ENCODE peak calls at places on chromosome 3, in eight cellular contexts. J, V, C, E, W, A, F and P are unnamed samples.

GRCh38 chr3:126146525-126147146 is 33.8 kb downstream of the ALDH1L1 start:
- DNase-seq in J (no peak), V (peak), C (no peak), E (peak), W (no peak), A (no peak), F (no peak), P (no peak)

GRCh38 chr3:71011565-71012287 is 571.8 kb downstream of the FOXP1 start:
- DNase-seq in J (no peak), V (no peak), C (no peak), E (no peak), W (no peak), A (peak), F (no peak), P (no peak)

GRCh38 chr3:45026038-45026437 is at the start of gene CLEC3B:
- DNase-seq in J (no peak), V (peak), C (no peak), E (peak), W (peak), A (peak), F (peak), P (no peak)

GRCh38 chr3:131714585-131715220 is 211.9 kb upstream of the MRPL3 start:
- DNase-seq in J (no peak), V (no peak), C (no peak), E (no peak), W (no peak), A (no peak), F (no peak), P (no peak)

GRCh38 chr3:61564405-61565059 is 3.2 kb downstream of the PTPRG start:
- DNase-seq in J (no peak), V (peak), C (peak), E (peak), W (peak), A (peak), F (peak), P (no peak)

GRCh38 chr3:168061332-168061996 is 34.3 kb downstream of the GOLIM4 start:
- DNase-seq in J (no peak), V (no peak), C (no peak), E (no peak), W (no peak), A (no peak), F (no peak), P (no peak)

GRCh38 chr3:155643581-155644165 is 101.2 kb downstream of the PLCH1 start:
- DNase-seq in J (no peak), V (no peak), C (no peak), E (no peak), W (no peak), A (no peak), F (no peak), P (no peak)

GRCh38 chr3:96213393-96213792 is 601.0 kb upstream of the EPHA6 start:
- DNase-seq in J (no peak), V (no peak), C (no peak), E (no peak), W (no peak), A (no peak), F (no peak), P (no peak)

GRCh38 chr3:66297260-66297863 is 76.6 kb downstream of the SLC25A26 start:
- DNase-seq in J (no peak), V (no peak), C (no peak), E (no peak), W (no peak), A (peak), F (no peak), P (no peak)

GRCh38 chr3:5324780-5325179 is 137.3 kb downstream of the EDEM1 start:
- DNase-seq in J (no peak), V (no peak), C (no peak), E (no peak), W (no peak), A (no peak), F (no peak), P (no peak)

GRCh38 chr3:114320251-114320650 is 26.4 kb downstream of the TIGIT start:
- DNase-seq in J (no peak), V (no peak), C (no peak), E (no peak), W (no peak), A (no peak), F (no peak), P (no peak)

GRCh38 chr3:106963446-106963845 is 413.8 kb upstream of the CCDC54 start:
- DNase-seq in J (no peak), V (no peak), C (no peak), E (no peak), W (no peak), A (peak), F (no peak), P (no peak)

GRCh38 chr3:55074861-55075260 is 147.0 kb upstream of the LRTM1 start:
- DNase-seq in J (no peak), V (no peak), C (no peak), E (no peak), W (no peak), A (peak), F (no peak), P (no peak)

GRCh38 chr3:187296058-187296457 is 4.5 kb upstream of the MASP1 start:
- DNase-seq in J (no peak), V (no peak), C (no peak), E (no peak), W (no peak), A (no peak), F (no peak), P (no peak)

GRCh38 chr3:84547207-84547606 is 411.6 kb upstream of the CADM2 start:
- DNase-seq in J (no peak), V (no peak), C (no peak), E (no peak), W (no peak), A (no peak), F (no peak), P (no peak)

GRCh38 chr3:56693750-56694149 is 10.7 kb upstream of the TASOR start:
- DNase-seq in J (no peak), V (no peak), C (no peak), E (no peak), W (no peak), A (no peak), F (no peak), P (no peak)

GRCh38 chr3:69212411-69213160 is 90.2 kb upstream of the LMOD3 start:
- DNase-seq in J (no peak), V (no peak), C (no peak), E (no peak), W (no peak), A (peak), F (no peak), P (no peak)

GRCh38 chr3:69890691-69891090 is 108.8 kb upstream of the SAMMSON start:
- DNase-seq in J (no peak), V (no peak), C (no peak), E (no peak), W (no peak), A (peak), F (no peak), P (no peak)

GRCh38 chr3:55519016-55519415 is 31.9 kb upstream of the WNT5A start:
- DNase-seq in J (no peak), V (no peak), C (no peak), E (no peak), W (no peak), A (peak), F (no peak), P (no peak)

GRCh38 chr3:126817781-126818180 is 113.7 kb downstream of the CHCHD6 start:
- DNase-seq in J (no peak), V (no peak), C (no peak), E (no peak), W (no peak), A (no peak), F (no peak), P (no peak)

DNA sequence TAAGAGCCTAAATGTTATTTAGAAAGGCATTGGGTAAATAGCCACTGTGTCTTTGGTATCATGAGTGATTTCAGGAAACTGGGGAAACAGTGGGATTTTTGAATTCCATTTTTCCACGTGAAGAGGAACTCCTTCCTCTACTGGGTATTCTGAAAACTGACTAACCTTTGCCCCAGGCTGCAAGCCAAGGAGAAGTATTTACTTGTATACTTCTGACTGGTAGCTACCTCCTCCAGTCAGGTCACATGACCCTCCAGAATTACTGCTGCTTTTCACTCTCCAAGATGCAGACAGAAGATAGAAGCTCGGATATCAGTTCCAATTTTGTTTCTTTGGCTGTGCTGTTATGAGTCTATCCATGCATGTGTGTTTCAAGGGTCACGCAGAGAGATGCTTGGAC is 50.9 kb upstream of the MAP3K13 start:
- DNase-seq in J (no peak), V (peak), C (no peak), E (no peak), W (no peak), A (no peak), F (no peak), P (no peak)
- H3K4me3 ChIP-seq in J (no peak), V (no peak), C (no peak), E (no peak), W (no peak), A (no peak), F (no peak), P (no peak)

GRCh38 chr3:129398803-129399144 is 29.7 kb downstream of the EFCAB12 start:
- DNase-seq in J (no peak), V (peak), C (no peak), E (no peak), W (peak), A (peak), F (no peak), P (no peak)

GRCh38 chr3:129399895-129400357 is 28.5 kb downstream of the EFCAB12 start:
- DNase-seq in J (peak), V (no peak), C (no peak), E (no peak), W (no peak), A (no peak), F (no peak), P (no peak)

GRCh38 chr3:129402210-129402609 is 26.2 kb downstream of the EFCAB12 start:
- DNase-seq in J (no peak), V (no peak), C (no peak), E (no peak), W (no peak), A (no peak), F (peak), P (no peak)

GRCh38 chr3:129402616-129403015 is 25.8 kb downstream of the EFCAB12 start:
- DNase-seq in J (no peak), V (no peak), C (no peak), E (no peak), W (no peak), A (no peak), F (no peak), P (no peak)

DNA sequence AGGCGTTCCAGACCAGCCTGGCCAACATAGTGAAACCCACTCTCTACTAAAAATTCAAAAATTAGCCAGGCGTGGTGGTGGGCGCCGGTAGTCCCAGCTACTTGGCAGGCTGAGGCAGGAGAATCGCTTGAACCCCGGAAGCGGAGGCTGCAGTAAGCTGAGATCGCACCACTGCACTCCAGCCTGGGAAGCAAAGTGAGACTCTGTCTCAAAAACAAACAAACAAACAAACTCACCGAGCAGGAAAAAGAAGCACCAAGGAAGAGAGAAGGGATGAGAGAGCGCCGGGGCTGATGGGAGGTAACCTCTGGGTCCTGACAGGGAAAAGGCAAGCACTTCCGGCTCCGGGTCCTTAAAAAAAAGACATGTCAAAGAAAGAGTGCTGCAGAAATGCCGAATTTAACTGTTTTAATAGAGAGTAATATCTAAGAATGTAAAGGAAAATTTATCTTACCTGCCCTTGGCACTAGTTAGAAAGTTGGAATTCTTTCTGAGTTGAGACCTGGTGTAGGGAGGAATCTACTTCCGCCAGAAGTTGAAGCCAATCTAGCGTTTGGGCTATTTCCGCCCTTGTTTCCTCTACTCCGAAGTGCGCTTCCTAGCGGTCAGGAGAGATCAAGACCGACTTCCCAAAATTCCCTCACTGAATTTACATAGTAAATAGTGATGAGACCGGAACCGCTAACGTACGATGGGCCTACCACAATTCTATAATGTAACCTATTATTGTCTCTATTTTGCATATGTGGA is 29.1 kb downstream of the EFCAB12 start:
- DNase-seq in J (peak), V (peak), C (peak), E (peak), W (peak), A (peak), F (peak), P (peak)
- H3K27ac ChIP-seq in J (peak), V (peak), C (peak), E (peak), W (peak), A (peak), F (peak), P (peak)

GRCh38 chr3:47961815-47962606 is 54.2 kb downstream of the MAP4 start:
- DNase-seq in J (no peak), V (peak), C (no peak), E (no peak), W (no peak), A (no peak), F (no peak), P (peak)

GRCh38 chr3:47964740-47965139 is 51.5 kb downstream of the MAP4 start:
- DNase-seq in J (no peak), V (no peak), C (no peak), E (no peak), W (no peak), A (no peak), F (no peak), P (no peak)

DNA sequence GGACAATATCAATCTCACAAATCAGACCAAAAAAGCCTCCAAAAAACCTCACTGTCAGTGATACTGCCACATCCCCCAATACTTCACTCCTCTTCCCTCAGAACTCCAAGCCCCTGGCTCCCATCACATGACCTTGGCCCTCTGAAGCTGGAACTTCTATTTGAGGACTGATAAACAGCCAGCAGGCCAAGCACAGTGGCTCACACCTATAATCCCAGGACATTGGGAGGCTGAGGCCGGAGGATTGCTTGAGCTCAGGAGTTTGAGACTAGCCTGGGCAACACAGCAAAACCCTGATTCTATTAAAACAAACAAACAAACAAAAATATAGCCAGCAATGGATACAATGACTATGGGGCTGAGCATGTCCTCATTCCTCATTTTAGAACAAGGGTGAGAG is 55.2 kb downstream of the MAP4 start:
- DNase-seq in J (no peak), V (no peak), C (no peak), E (no peak), W (no peak), A (no peak), F (no peak), P (no peak)
- H3K4me3 ChIP-seq in J (no peak), V (no peak), C (no peak), E (no peak), W (no peak), A (no peak), F (no peak), P (no peak)

GRCh38 chr3:174198199-174198598 is 660.9 kb upstream of the NAALADL2 start:
- DNase-seq in J (no peak), V (no peak), C (peak), E (no peak), W (no peak), A (peak), F (no peak), P (no peak)

GRCh38 chr3:174197416-174197815 is 661.7 kb upstream of the NAALADL2 start:
- DNase-seq in J (no peak), V (no peak), C (no peak), E (no peak), W (no peak), A (no peak), F (no peak), P (no peak)

GRCh38 chr3:174202146-174202545 is 657.0 kb upstream of the NAALADL2 start:
- DNase-seq in J (no peak), V (no peak), C (no peak), E (no peak), W (no peak), A (no peak), F (no peak), P (no peak)

GRCh38 chr3:174202561-174202960 is 656.6 kb upstream of the NAALADL2 start:
- DNase-seq in J (no peak), V (no peak), C (no peak), E (no peak), W (no peak), A (peak), F (no peak), P (no peak)

DNA sequence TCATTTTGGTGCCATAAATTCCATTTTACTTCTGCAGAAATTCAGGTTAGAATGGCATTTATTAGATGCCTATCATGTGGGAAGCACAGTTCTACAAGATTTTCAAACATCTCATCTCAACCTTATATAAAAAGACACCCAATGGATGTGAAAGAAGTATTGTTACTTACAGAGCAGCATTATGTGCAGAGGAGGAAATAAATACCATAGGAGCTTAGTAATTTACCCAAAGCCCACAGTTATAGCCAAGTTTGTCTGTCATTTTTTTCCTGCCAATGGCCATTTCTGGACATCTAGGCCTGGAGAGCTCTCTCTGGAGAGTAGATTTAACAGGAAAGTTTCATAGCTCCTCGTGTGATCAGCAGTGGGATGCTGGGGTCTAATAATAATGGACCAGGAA is 659.4 kb upstream of the NAALADL2 start:
- DNase-seq in J (no peak), V (no peak), C (no peak), E (no peak), W (no peak), A (peak), F (no peak), P (no peak)
- H3K27ac ChIP-seq in J (no peak), V (no peak), C (no peak), E (no peak), W (no peak), A (no peak), F (no peak), P (no peak)

GRCh38 chr3:43178891-43179366 is 73.0 kb upstream of the POMGNT2 start:
- DNase-seq in J (peak), V (peak), C (no peak), E (no peak), W (no peak), A (peak), F (peak), P (no peak)
- H3K4me3 ChIP-seq in J (no peak), V (no peak), C (no peak), E (no peak), W (no peak), A (no peak), F (no peak), P (peak)

GRCh38 chr3:169237181-169237580 is 426.3 kb downstream of the MECOM start:
- DNase-seq in J (no peak), V (no peak), C (no peak), E (no peak), W (no peak), A (peak), F (no peak), P (no peak)
- H3K27ac ChIP-seq in J (no peak), V (no peak), C (no peak), E (no peak), W (no peak), A (no peak), F (no peak), P (no peak)

DNA sequence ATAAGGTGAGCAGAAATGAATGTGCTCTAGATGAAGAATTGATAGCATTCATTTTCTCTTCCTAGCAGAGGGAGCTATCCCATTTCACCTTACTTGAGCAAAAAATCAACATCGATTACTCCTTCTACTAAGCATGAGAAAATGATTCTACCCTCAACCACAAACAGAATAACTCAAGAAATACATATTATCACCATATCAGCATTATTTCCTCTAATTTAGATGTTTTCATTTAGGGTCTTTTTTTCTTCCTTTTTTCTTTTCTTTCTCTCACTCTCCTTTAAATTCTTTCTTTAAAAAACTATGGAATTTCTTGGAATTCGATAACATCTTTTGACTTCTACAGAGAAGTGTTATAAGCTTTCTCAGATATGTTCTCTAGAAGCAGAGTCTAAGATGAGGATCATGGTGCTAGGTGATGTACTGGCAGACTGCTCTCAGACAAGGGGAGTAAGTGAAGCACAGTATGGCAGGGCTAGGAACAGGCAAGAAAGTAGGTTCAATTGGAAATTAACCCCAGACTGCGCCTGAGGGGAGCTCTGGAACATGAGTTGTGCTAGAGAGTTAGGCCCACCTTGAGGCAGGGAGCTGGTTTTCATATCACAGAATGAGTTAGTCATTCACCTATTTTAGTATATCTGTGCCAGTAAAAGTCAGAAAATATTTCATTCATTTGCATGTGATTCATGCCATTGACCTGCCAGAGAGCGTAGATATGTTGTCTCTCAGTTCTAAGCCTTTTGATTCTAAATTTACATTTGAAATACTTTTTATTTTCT is 279.2 kb upstream of the KCNH8 start:
- DNase-seq in J (no peak), V (no peak), C (no peak), E (no peak), W (no peak), A (no peak), F (no peak), P (no peak)
- H3K4me3 ChIP-seq in J (no peak), V (no peak), C (no peak), E (no peak), W (no peak), A (no peak), F (no peak), P (no peak)